ENCODE peak calls at places on chromosomes 3 and 15, in five cellular contexts. Y is left colon; W is activated T-cell treated with anti-CD3 and anti-CD28 coated beads, Interleukin-2, amount 50 U/mL, for 72 hours; T is IMR-90; S is left cardiac atrium. Z is an unnamed sample.

GRCh38 chr3:108416111-108416869 is 94.1 kb downstream of the MYH15 start:
- ATAC-seq in Y (no peak), W (peak), T (no peak), S (no peak), Z (peak)

GRCh38 chr15:57527382-57528091 is 64.2 kb upstream of the MYZAP start:
- ATAC-seq in Y (peak), W (peak), T (peak), S (peak), Z (peak)

GRCh38 chr3:51773529-51773928 is 5.5 kb downstream of the IQCF6 start:
- ATAC-seq in Y (no peak), W (no peak), T (no peak), S (no peak), Z (no peak)

GRCh38 chr3:30232142-30232541 is 374.3 kb upstream of the TGFBR2 start:
- ATAC-seq in Y (no peak), W (no peak), T (peak), S (peak), Z (no peak)

GRCh38 chr15:84611631-84612030 is 10.8 kb downstream of the ZSCAN2 start:
- ATAC-seq in Y (no peak), W (no peak), T (peak), S (no peak), Z (no peak)

GRCh38 chr15:31803388-31803884 is 226.9 kb upstream of the CHRNA7 start:
- ATAC-seq in Y (no peak), W (peak), T (no peak), S (peak), Z (peak)

GRCh38 chr3:128823008-128823407 is 56.4 kb upstream of the ACAD9 start:
- ATAC-seq in Y (no peak), W (no peak), T (no peak), S (no peak), Z (no peak)

GRCh38 chr3:177753498-177754155 is 556.3 kb upstream of the TBL1XR1 start:
- ATAC-seq in Y (peak), W (peak), T (peak), S (peak), Z (peak)

GRCh38 chr3:148790370-148790769 is 37.2 kb upstream of the CPB1 start:
- ATAC-seq in Y (no peak), W (no peak), T (no peak), S (no peak), Z (no peak)

GRCh38 chr3:12224181-12225147 is 64.4 kb upstream of the PPARG start:
- ATAC-seq in Y (peak), W (no peak), T (no peak), S (peak), Z (no peak)

GRCh38 chr3:71753716-71754609 is at the start of gene GPR27:
- ATAC-seq in Y (peak), W (peak), T (peak), S (peak), Z (peak)

GRCh38 chr3:178456942-178457341 is 79.3 kb upstream of the KCNMB2 start:
- ATAC-seq in Y (no peak), W (no peak), T (no peak), S (peak), Z (no peak)

GRCh38 chr3:123700791-123701712 is 116.2 kb upstream of the HACD2 start:
- ATAC-seq in Y (peak), W (no peak), T (peak), S (peak), Z (no peak)

GRCh38 chr3:39502838-39503145 is 35.3 kb downstream of the MOBP start:
- ATAC-seq in Y (peak), W (no peak), T (no peak), S (no peak), Z (no peak)

GRCh38 chr3:16317561-16317945 is 52.5 kb downstream of the OXNAD1 start:
- ATAC-seq in Y (no peak), W (no peak), T (no peak), S (no peak), Z (no peak)

GRCh38 chr15:89781891-89782618 is 5.9 kb downstream of the MESP2 start:
- ATAC-seq in Y (no peak), W (peak), T (peak), S (peak), Z (peak)

GRCh38 chr15:35921051-35921450 is 375.1 kb upstream of the DPH6 start:
- ATAC-seq in Y (no peak), W (no peak), T (no peak), S (no peak), Z (no peak)

GRCh38 chr3:129611812-129612349 is 5.4 kb upstream of the PLXND1 start:
- ATAC-seq in Y (no peak), W (no peak), T (peak), S (peak), Z (no peak)

GRCh38 chr15:91866371-91866905 is 12.9 kb downstream of the SLCO3A1 start:
- ATAC-seq in Y (peak), W (no peak), T (no peak), S (peak), Z (peak)

GRCh38 chr3:159824341-159824740 is 164.3 kb upstream of the IL12A start:
- ATAC-seq in Y (peak), W (no peak), T (peak), S (peak), Z (no peak)

GRCh38 chr15:97995881-97996603 is 35.5 kb downstream of the ARRDC4 start:
- ATAC-seq in Y (peak), W (no peak), T (no peak), S (peak), Z (no peak)

Z was measured in activated T-helper 17 cell treated with anti-CD3 and anti-CD28 coated beads, Interleukin-2, amount 50 U/mL, for 72 hours.